ENCODE peak calls at places on chromosome 2, in six cellular contexts. I is H9, J is OCI-LY7, H is endothelial cell of umbilical vein, M is kidney, K is psoas muscle. S is an unnamed sample.

GRCh38 chr2:234454433-234454832 is 42.4 kb downstream of the ARL4C start:
- DNase-seq in I (no peak), J (peak; percentile 61), H (no peak), M (no peak), K (no peak), S (no peak)

GRCh38 chr2:225041871-225042799 is at the start of gene DOCK10:
- DNase-seq in I (peak; percentile 38), J (peak; percentile 66), H (peak; percentile 17), M (peak; percentile 75), K (peak; percentile 59), S (no peak)

GRCh38 chr2:16285813-16286510 is 345.6 kb downstream of the MYCN start:
- DNase-seq in I (no peak), J (no peak), H (no peak), M (no peak), K (no peak), S (no peak)

GRCh38 chr2:82740527-82740926 is 1718.6 kb downstream of the SUCLG1 start:
- DNase-seq in I (no peak), J (no peak), H (no peak), M (no peak), K (no peak), S (no peak)

GRCh38 chr2:181680055-181680936 is at the start of gene NEUROD1:
- DNase-seq in I (peak; percentile 94), J (no peak), H (no peak), M (peak; percentile 35), K (no peak), S (no peak)

GRCh38 chr2:58063641-58064040 is 17.0 kb downstream of the VRK2 start:
- DNase-seq in I (no peak), J (no peak), H (peak; percentile 39), M (no peak), K (no peak), S (no peak)

GRCh38 chr2:146642066-146642465 is 1202.8 kb upstream of the ACVR2A start:
- DNase-seq in I (peak; percentile 32), J (peak; percentile 1), H (no peak), M (peak; percentile 52), K (no peak), S (no peak)

GRCh38 chr2:29334723-29335122 is 219.5 kb downstream of the CLIP4 start:
- DNase-seq in I (no peak), J (no peak), H (no peak), M (no peak), K (no peak), S (no peak)

GRCh38 chr2:66984864-66985263 is 412.3 kb upstream of the ETAA1 start:
- DNase-seq in I (no peak), J (no peak), H (no peak), M (no peak), K (no peak), S (no peak)

GRCh38 chr2:58541511-58541910 is 300.4 kb upstream of the FANCL start:
- DNase-seq in I (no peak), J (no peak), H (no peak), M (no peak), K (no peak), S (no peak)

GRCh38 chr2:9842487-9843228 is 616 bp upstream of the TAF1B start:
- DNase-seq in I (no peak), J (no peak), H (no peak), M (no peak), K (no peak), S (no peak)
- TF ChIP-seq CTCF in I (no peak), J (no peak), H (no peak), M (no peak), K (no peak), S (no peak)

GRCh38 chr2:127139766-127140165 is 32.8 kb upstream of the BIN1 start:
- DNase-seq in I (no peak), J (no peak), H (no peak), M (no peak), K (no peak), S (no peak)

GRCh38 chr2:127137741-127138140 is 30.8 kb upstream of the BIN1 start:
- DNase-seq in I (no peak), J (no peak), H (no peak), M (peak; percentile 65), K (no peak), S (no peak)

GRCh38 chr2:127138281-127138680 is 31.3 kb upstream of the BIN1 start:
- DNase-seq in I (no peak), J (no peak), H (no peak), M (peak; percentile 55), K (no peak), S (no peak)

GRCh38 chr2:127134833-127135830 is 28.2 kb upstream of the BIN1 start:
- DNase-seq in I (no peak), J (no peak), H (no peak), M (peak; percentile 32), K (peak; percentile 70), S (no peak)

DNA sequence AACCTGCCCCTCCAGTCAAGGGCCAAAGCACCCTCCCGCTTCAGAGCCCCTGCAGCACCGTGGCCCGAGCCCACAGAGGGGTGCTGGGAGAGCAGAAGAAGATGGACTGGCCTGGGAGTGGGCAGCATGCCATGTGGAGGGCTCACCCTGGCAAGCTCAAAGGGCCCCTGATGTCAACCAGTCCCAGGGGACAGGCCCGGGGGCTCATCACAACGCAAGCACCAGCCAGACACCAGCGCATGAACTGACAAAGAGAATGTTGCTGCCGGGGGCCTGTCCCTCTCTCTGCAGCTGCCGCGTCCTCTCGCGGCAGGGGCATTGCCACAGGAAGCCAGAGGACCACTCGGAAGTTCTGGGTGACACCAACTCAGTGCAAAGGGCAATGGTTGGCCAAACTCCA is 30.3 kb upstream of the BIN1 start:
- DNase-seq in I (no peak), J (no peak), H (no peak), M (peak; percentile 59), K (no peak), S (no peak)
- H3K4me1 ChIP-seq in I (no peaks in the 10 kb centered on the region), J (no peaks in the 10 kb centered on the region), H (no peaks in the 10 kb centered on the region), M (peaks cover 8% of the 10 kb centered on the region), K (peaks cover 14% of the 10 kb centered on the region), S (no peaks in the 10 kb centered on the region)

GRCh38 chr2:1899396-1899730 is 155.0 kb upstream of the PXDN start:
- DNase-seq in I (no peak), J (no peak), H (no peak), M (no peak), K (no peak), S (no peak)

GRCh38 chr2:1898461-1899395 is 154.4 kb upstream of the PXDN start:
- DNase-seq in I (no peak), J (no peak), H (no peak), M (no peak), K (no peak), S (no peak)

DNA sequence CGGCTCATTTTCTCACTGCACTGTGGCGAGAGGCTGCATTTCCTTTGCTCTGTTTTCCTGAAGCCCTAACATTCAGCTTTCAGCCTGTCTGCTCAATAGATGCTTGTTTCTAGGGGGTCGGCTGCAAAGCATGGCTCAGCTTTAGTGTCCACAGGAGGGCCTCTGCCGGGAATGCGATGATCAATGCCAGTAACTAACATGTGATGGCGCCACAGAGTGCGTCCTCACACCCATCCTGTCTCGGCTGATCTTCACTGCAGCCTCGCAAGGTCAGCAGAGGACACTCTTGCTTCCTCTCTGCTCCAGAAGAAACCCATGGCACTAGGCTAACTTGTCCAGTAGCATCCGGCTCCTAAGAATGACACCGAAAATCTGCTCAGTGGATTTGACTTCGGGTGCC is 156.4 kb upstream of the PXDN start:
- DNase-seq in I (peak; percentile 85), J (no peak), H (no peak), M (no peak), K (no peak), S (no peak)
- TF ChIP-seq CTCF in I (peak; percentile 81), J (no peak), H (no peak), M (no peak), K (no peak), S (no peak)

GRCh38 chr2:101330253-101330921 is 21.9 kb upstream of the RNF149 start:
- DNase-seq in I (peak; percentile 81), J (no peak), H (peak; percentile 83), M (peak; percentile 85), K (no peak), S (no peak)
- H3K4me1 ChIP-seq in I (peaks cover 19% of the 10 kb centered on the region), J (peaks cover 11% of the 10 kb centered on the region), H (peaks cover 37% of the 10 kb centered on the region), M (peaks cover 4% of the 10 kb centered on the region), K (no peaks in the 10 kb centered on the region), S (peaks cover 43% of the 10 kb centered on the region)

DNA sequence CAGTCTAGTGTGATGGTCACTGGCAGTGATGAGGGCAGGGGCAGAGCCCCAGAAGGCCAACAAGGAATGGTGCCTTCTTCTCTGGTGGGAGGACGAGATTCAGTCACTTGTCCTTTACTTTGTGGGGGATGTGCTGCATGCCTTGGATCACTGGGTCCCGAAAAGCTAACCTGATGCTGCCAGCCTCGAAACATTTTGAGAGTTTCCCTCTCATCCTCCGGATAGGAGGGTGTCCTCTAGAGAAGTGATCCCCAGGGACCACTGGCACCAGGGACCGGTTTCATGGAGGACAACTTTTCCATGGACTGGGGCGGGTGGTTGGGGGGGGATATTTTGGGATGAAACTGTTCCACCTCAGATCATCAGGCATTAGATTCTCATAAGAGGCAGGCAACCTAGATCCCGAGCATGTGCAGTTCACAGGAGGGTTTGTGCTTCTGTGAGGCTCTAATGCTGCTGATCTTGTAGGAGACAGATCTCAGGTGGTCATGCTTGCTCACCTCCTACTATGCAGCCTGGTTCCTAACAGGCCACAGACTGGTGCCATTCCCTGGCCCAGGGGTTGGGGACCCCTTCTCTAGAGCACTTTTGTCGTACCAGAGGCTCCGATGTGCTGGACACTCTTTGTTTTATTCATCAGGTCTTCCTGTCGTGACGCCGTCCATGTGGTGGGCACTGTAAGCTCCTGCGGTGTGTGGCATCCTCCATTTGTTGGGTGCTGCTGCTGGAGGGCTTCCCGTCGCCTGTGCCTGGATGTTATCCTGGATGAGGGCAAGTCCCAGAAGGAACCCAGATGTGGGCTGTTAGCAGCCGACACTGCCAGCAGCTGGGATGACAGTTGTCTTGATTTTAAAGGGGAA is 68.5 kb upstream of the HDAC4 start:
- DNase-seq in I (peak; percentile 13), J (no peak), H (no peak), M (no peak), K (no peak), S (peak; percentile 61)
- TF ChIP-seq CTCF in I (no peak), J (no peak), H (no peak), M (no peak), K (no peak), S (no peak)

GRCh38 chr2:216318470-216318869 is 53.8 kb downstream of the MARCHF4 start:
- DNase-seq in I (peak; percentile 63), J (no peak), H (peak; percentile 22), M (no peak), K (no peak), S (no peak)

GRCh38 chr2:216315817-216316603 is 56.3 kb downstream of the MARCHF4 start:
- DNase-seq in I (peak; percentile 42), J (no peak), H (peak; percentile 72), M (no peak), K (no peak), S (no peak)

GRCh38 chr2:216319771-216320170 is 52.5 kb downstream of the MARCHF4 start:
- DNase-seq in I (peak; percentile 71), J (no peak), H (no peak), M (no peak), K (no peak), S (no peak)

GRCh38 chr2:216316743-216317142 is 55.5 kb downstream of the MARCHF4 start:
- DNase-seq in I (no peak), J (no peak), H (no peak), M (no peak), K (no peak), S (no peak)

GRCh38 chr2:216317831-216318230 is 54.5 kb downstream of the MARCHF4 start:
- DNase-seq in I (no peak), J (no peak), H (no peak), M (no peak), K (no peak), S (no peak)
- H3K4me1 ChIP-seq in I (peaks cover 4% of the 10 kb centered on the region), J (no peaks in the 10 kb centered on the region), H (peaks cover 23% of the 10 kb centered on the region), M (no peaks in the 10 kb centered on the region), K (no peaks in the 10 kb centered on the region), S (no peaks in the 10 kb centered on the region)

GRCh38 chr2:223386984-223387383 is 215.2 kb downstream of the SCG2 start:
- DNase-seq in I (no peak), J (no peak), H (no peak), M (no peak), K (no peak), S (no peak)
- TF ChIP-seq CTCF in I (no peak), J (no peak), H (no peak), M (no peak), K (no peak), S (no peak)